ENCODE peak calls at places on chromosomes 1 and 21, in four cellular contexts. One of them, this sample, is unnamed.

GRCh38 chr1:36034692-36035091 is 49.2 kb upstream of the TEKT2 start:
- DNase-seq in uterus: no peak
- DNase-seq in lower leg skin: no peak
- DNase-seq in neural progenitor cell: no peak
- DNase-seq in this sample: no peak

GRCh38 chr21:15066231-15066577 is 1.4 kb upstream of the NRIP1 start:
- DNase-seq in neural progenitor cell: no peak
- DNase-seq in uterus: no peak
- DNase-seq in lower leg skin: no peak
- DNase-seq in this sample: no peak

GRCh38 chr1:167225920-167226319 is 5.2 kb downstream of the POU2F1 start:
- DNase-seq in lower leg skin: no peak
- DNase-seq in neural progenitor cell: no peak
- DNase-seq in uterus: no peak
- DNase-seq in this sample: no peak

GRCh38 chr1:85282424-85282823 is 6.0 kb upstream of the BCL10 start:
- DNase-seq in uterus: no peak
- DNase-seq in lower leg skin: no peak
- DNase-seq in neural progenitor cell: peak
- DNase-seq in this sample: no peak

GRCh38 chr1:208888376-208888775 is 644.2 kb upstream of the PLXNA2 start:
- DNase-seq in lower leg skin: no peak
- DNase-seq in neural progenitor cell: no peak
- DNase-seq in uterus: no peak
- DNase-seq in this sample: no peak

GRCh38 chr1:109739738-109740614 is 862 bp downstream of the GSTM3 start:
- DNase-seq in lower leg skin: peak
- DNase-seq in neural progenitor cell: peak
- DNase-seq in uterus: peak
- DNase-seq in this sample: no peak

GRCh38 chr1:37940299-37940947 is 6.4 kb downstream of the INPP5B start:
- DNase-seq in lower leg skin: no peak
- DNase-seq in neural progenitor cell: no peak
- DNase-seq in uterus: no peak
- DNase-seq in this sample: no peak

GRCh38 chr1:150875197-150876110 is 945 bp downstream of the ARNT start:
- DNase-seq in lower leg skin: no peak
- DNase-seq in neural progenitor cell: no peak
- DNase-seq in uterus: no peak
- DNase-seq in this sample: no peak

GRCh38 chr1:235766794-235767285 is 99.9 kb downstream of the LYST start:
- DNase-seq in lower leg skin: no peak
- DNase-seq in neural progenitor cell: no peak
- DNase-seq in uterus: no peak
- DNase-seq in this sample: no peak

GRCh38 chr1:96416111-96416595 is 305.4 kb upstream of the PTBP2 start:
- DNase-seq in uterus: no peak
- DNase-seq in neural progenitor cell: no peak
- DNase-seq in lower leg skin: peak
- DNase-seq in this sample: no peak

GRCh38 chr1:223348439-223348838 is 15.5 kb downstream of the SUSD4 start:
- DNase-seq in uterus: no peak
- DNase-seq in lower leg skin: no peak
- DNase-seq in neural progenitor cell: peak
- DNase-seq in this sample: no peak

GRCh38 chr21:45502600-45502999 is 39.6 kb downstream of the SLC19A1 start:
- DNase-seq in neural progenitor cell: no peak
- DNase-seq in lower leg skin: no peak
- DNase-seq in uterus: peak
- DNase-seq in this sample: no peak

GRCh38 chr21:29477347-29477746 is 178.6 kb downstream of the BACH1 start:
- DNase-seq in neural progenitor cell: no peak
- DNase-seq in uterus: no peak
- DNase-seq in lower leg skin: no peak
- DNase-seq in this sample: no peak

GRCh38 chr1:157691285-157691920 is 9.2 kb downstream of the FCRL3 start:
- DNase-seq in uterus: no peak
- DNase-seq in lower leg skin: no peak
- DNase-seq in neural progenitor cell: peak
- DNase-seq in this sample: no peak

GRCh38 chr1:45009296-45009865 is 1.7 kb downstream of the HECTD3 start:
- DNase-seq in neural progenitor cell: no peak
- DNase-seq in uterus: no peak
- DNase-seq in lower leg skin: no peak
- DNase-seq in this sample: no peak

GRCh38 chr1:225711236-225711937 is 58.5 kb upstream of the ENAH start:
- DNase-seq in lower leg skin: no peak
- DNase-seq in neural progenitor cell: no peak
- DNase-seq in uterus: no peak
- DNase-seq in this sample: no peak

GRCh38 chr21:17270234-17270633 is 242.6 kb upstream of the CXADR start:
- DNase-seq in lower leg skin: peak
- DNase-seq in uterus: peak
- DNase-seq in neural progenitor cell: peak
- DNase-seq in this sample: no peak

GRCh38 chr1:68378296-68379084 is 71.3 kb downstream of the RPE65 start:
- DNase-seq in lower leg skin: no peak
- DNase-seq in uterus: no peak
- DNase-seq in neural progenitor cell: no peak
- DNase-seq in this sample: no peak

GRCh38 chr1:22210176-22210575 is 67.3 kb upstream of the WNT4 start:
- DNase-seq in lower leg skin: no peak
- DNase-seq in neural progenitor cell: no peak
- DNase-seq in uterus: no peak
- DNase-seq in this sample: no peak

GRCh38 chr1:2789986-2790581 is 11.4 kb downstream of the TTC34 start:
- DNase-seq in lower leg skin: no peak
- DNase-seq in uterus: no peak
- DNase-seq in neural progenitor cell: no peak
- DNase-seq in this sample: no peak

GRCh38 chr1:109640285-109640865 is 15.5 kb upstream of the GSTM4 start:
- DNase-seq in uterus: peak
- DNase-seq in lower leg skin: peak
- DNase-seq in neural progenitor cell: peak
- DNase-seq in this sample: peak

GRCh38 chr21:38807481-38807880 is 1.8 kb downstream of the ETS2 start:
- DNase-seq in uterus: no peak
- DNase-seq in lower leg skin: no peak
- DNase-seq in neural progenitor cell: peak
- DNase-seq in this sample: no peak

GRCh38 chr1:198601936-198602889 is 36.6 kb upstream of the PTPRC start:
- DNase-seq in neural progenitor cell: no peak
- DNase-seq in lower leg skin: no peak
- DNase-seq in uterus: no peak
- DNase-seq in this sample: no peak

GRCh38 chr21:32813265-32813903 is 41.8 kb upstream of the PAXBP1 start:
- DNase-seq in lower leg skin: no peak
- DNase-seq in neural progenitor cell: peak
- DNase-seq in uterus: no peak
- DNase-seq in this sample: no peak

GRCh38 chr1:170670751-170671628 is 7.1 kb downstream of the PRRX1 start:
- DNase-seq in uterus: peak
- DNase-seq in neural progenitor cell: peak
- DNase-seq in lower leg skin: no peak
- DNase-seq in this sample: no peak

GRCh38 chr1:93663191-93663614 is 18.4 kb downstream of the BCAR3 start:
- DNase-seq in lower leg skin: no peak
- DNase-seq in neural progenitor cell: no peak
- DNase-seq in uterus: no peak
- DNase-seq in this sample: no peak

GRCh38 chr1:201748331-201748730 is 80.6 kb upstream of the IPO9 start:
- DNase-seq in neural progenitor cell: peak
- DNase-seq in uterus: no peak
- DNase-seq in lower leg skin: no peak
- DNase-seq in this sample: no peak

GRCh38 chr21:44047996-44048560 is 36.0 kb downstream of the TRAPPC10 start:
- DNase-seq in neural progenitor cell: no peak
- DNase-seq in lower leg skin: no peak
- DNase-seq in uterus: no peak
- DNase-seq in this sample: no peak

GRCh38 chr21:31604591-31605190 is 54.8 kb upstream of the SOD1 start:
- DNase-seq in lower leg skin: peak
- DNase-seq in neural progenitor cell: peak
- DNase-seq in uterus: peak
- DNase-seq in this sample: no peak

GRCh38 chr1:242203290-242203689 is 204.4 kb upstream of the MAP1LC3C start:
- DNase-seq in neural progenitor cell: no peak
- DNase-seq in uterus: no peak
- DNase-seq in lower leg skin: no peak
- DNase-seq in this sample: no peak

GRCh38 chr1:240093120-240093961 is 1.7 kb downstream of the FMN2 start:
- DNase-seq in uterus: no peak
- DNase-seq in neural progenitor cell: peak
- DNase-seq in lower leg skin: no peak
- DNase-seq in this sample: no peak

GRCh38 chr21:42525228-42525604 is 11.6 kb downstream of the SLC37A1 start:
- DNase-seq in uterus: peak
- DNase-seq in neural progenitor cell: peak
- DNase-seq in lower leg skin: no peak
- DNase-seq in this sample: no peak

GRCh38 chr21:42523211-42523610 is 9.6 kb downstream of the SLC37A1 start:
- DNase-seq in uterus: no peak
- DNase-seq in neural progenitor cell: no peak
- DNase-seq in lower leg skin: no peak
- DNase-seq in this sample: no peak

GRCh38 chr21:42523941-42524340 is 10.3 kb downstream of the SLC37A1 start:
- DNase-seq in neural progenitor cell: no peak
- DNase-seq in lower leg skin: no peak
- DNase-seq in uterus: no peak
- DNase-seq in this sample: no peak

GRCh38 chr21:42525676-42526378 is 12.2 kb downstream of the SLC37A1 start:
- DNase-seq in lower leg skin: no peak
- DNase-seq in uterus: no peak
- DNase-seq in neural progenitor cell: no peak
- DNase-seq in this sample: no peak

GRCh38 chr21:42524341-42525227 is 10.9 kb downstream of the SLC37A1 start:
- DNase-seq in uterus: peak
- DNase-seq in lower leg skin: peak
- DNase-seq in neural progenitor cell: peak
- DNase-seq in this sample: no peak
- H3K4me3 ChIP-seq in uterus: peak
- H3K4me3 ChIP-seq in lower leg skin: no peak
- H3K4me3 ChIP-seq in neural progenitor cell: peak
- H3K4me3 ChIP-seq in this sample: peak

GRCh38 chr1:20194224-20194623 is 7.9 kb upstream of the PLA2G2C start:
- DNase-seq in lower leg skin: no peak
- DNase-seq in uterus: no peak
- DNase-seq in neural progenitor cell: no peak
- DNase-seq in this sample: no peak

GRCh38 chr1:20192871-20193411 is 6.6 kb upstream of the PLA2G2C start:
- DNase-seq in neural progenitor cell: no peak
- DNase-seq in uterus: no peak
- DNase-seq in lower leg skin: no peak
- DNase-seq in this sample: no peak

GRCh38 chr1:20194770-20195463 is 8.6 kb upstream of the PLA2G2C start:
- DNase-seq in lower leg skin: peak
- DNase-seq in uterus: peak
- DNase-seq in neural progenitor cell: peak
- DNase-seq in this sample: no peak

GRCh38 chr1:20197329-20197791 is 11.0 kb upstream of the PLA2G2C start:
- DNase-seq in neural progenitor cell: no peak
- DNase-seq in uterus: no peak
- DNase-seq in lower leg skin: no peak
- DNase-seq in this sample: no peak

GRCh38 chr1:20195464-20195780 is 9.1 kb upstream of the PLA2G2C start:
- DNase-seq in neural progenitor cell: no peak
- DNase-seq in uterus: no peak
- DNase-seq in lower leg skin: no peak
- DNase-seq in this sample: no peak
- TF ChIP-seq CTCF in neural progenitor cell: no peak
- TF ChIP-seq CTCF in uterus: no peak
- TF ChIP-seq CTCF in lower leg skin: no peak
- TF ChIP-seq CTCF in this sample: no peak

GRCh38 chr1:56576880-56577858 is 2.2 kb downstream of the PLPP3 start:
- DNase-seq in uterus: no peak
- DNase-seq in lower leg skin: no peak
- DNase-seq in neural progenitor cell: peak
- DNase-seq in this sample: no peak
- H3K4me3 ChIP-seq in uterus: peak
- H3K4me3 ChIP-seq in lower leg skin: peak
- H3K4me3 ChIP-seq in neural progenitor cell: peak
- H3K4me3 ChIP-seq in this sample: peak

DNA sequence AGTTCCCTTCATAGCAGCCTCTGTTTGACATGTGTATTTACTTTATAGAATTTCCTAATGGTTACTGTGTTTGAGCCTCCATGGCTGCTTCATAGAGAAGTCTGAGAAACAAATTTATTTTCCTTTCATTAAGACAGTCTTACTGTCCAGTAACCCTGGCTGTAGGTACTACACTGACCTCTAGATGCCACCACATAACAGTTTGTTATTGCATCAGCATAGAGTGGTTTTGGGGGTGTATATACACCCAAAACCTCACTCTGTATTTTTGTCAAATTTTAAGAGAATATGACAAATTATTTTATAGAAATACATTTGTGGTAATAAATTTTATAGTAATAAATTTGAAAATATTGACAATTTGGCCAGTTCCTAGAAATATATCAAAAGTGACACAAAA is 57.3 kb downstream of the OBSCN start:
- DNase-seq in neural progenitor cell: no peak
- DNase-seq in uterus: no peak
- DNase-seq in lower leg skin: no peak
- DNase-seq in this sample: no peak
- TF ChIP-seq CTCF in neural progenitor cell: peak
- TF ChIP-seq CTCF in uterus: no peak
- TF ChIP-seq CTCF in lower leg skin: no peak
- TF ChIP-seq CTCF in this sample: no peak

GRCh38 chr1:27152004-27152828 is 2.7 kb downstream of the SLC9A1 start:
- DNase-seq in neural progenitor cell: no peak
- DNase-seq in uterus: no peak
- DNase-seq in lower leg skin: no peak
- DNase-seq in this sample: no peak
- H3K4me3 ChIP-seq in neural progenitor cell: peak
- H3K4me3 ChIP-seq in uterus: peak
- H3K4me3 ChIP-seq in lower leg skin: no peak
- H3K4me3 ChIP-seq in this sample: peak

This sample was measured in vagina.